ENCODE peak calls at places on chromosomes 5 and 9, in four cellular contexts. One of them, this sample, is unnamed.
A peak's percentile ranks its signal among the peaks of the same experiment; 100 is the strongest.

GRCh38 chr5:38725419-38725865 is 120.4 kb upstream of the OSMR start:
- DNase-seq in erythroblast: no peak
- DNase-seq in right lobe of liver: no peak
- DNase-seq in body of pancreas: no peak
- DNase-seq in this sample: no peak

GRCh38 chr9:16004613-16005012 is 451.8 kb downstream of the CCDC171 start:
- DNase-seq in erythroblast: no peak
- DNase-seq in right lobe of liver: no peak
- DNase-seq in body of pancreas: no peak
- DNase-seq in this sample: no peak

GRCh38 chr5:14414007-14414406 is 167.6 kb upstream of the OTULINL start:
- DNase-seq in erythroblast: no peak
- DNase-seq in right lobe of liver: no peak
- DNase-seq in body of pancreas: no peak
- DNase-seq in this sample: no peak

GRCh38 chr9:133029994-133030316 is 842 bp upstream of the GTF3C5 start:
- DNase-seq in erythroblast: no peak
- DNase-seq in right lobe of liver: no peak
- DNase-seq in body of pancreas: no peak
- DNase-seq in this sample: no peak

GRCh38 chr9:29456940-29457339 is 1883.7 kb upstream of the C9orf72 start:
- DNase-seq in erythroblast: no peak
- DNase-seq in right lobe of liver: no peak
- DNase-seq in body of pancreas: no peak
- DNase-seq in this sample: no peak

GRCh38 chr5:93221773-93222172 is 359.2 kb downstream of the NR2F1-AS1 start:
- DNase-seq in erythroblast: no peak
- DNase-seq in right lobe of liver: no peak
- DNase-seq in body of pancreas: no peak
- DNase-seq in this sample: no peak

GRCh38 chr5:128143911-128144310 is 60.3 kb downstream of the SLC12A2 start:
- DNase-seq in erythroblast: no peak
- DNase-seq in right lobe of liver: no peak
- DNase-seq in body of pancreas: no peak
- DNase-seq in this sample: no peak

GRCh38 chr5:74116266-74116665 is 490.3 kb downstream of the ARHGEF28 start:
- DNase-seq in erythroblast: peak; percentile 21
- DNase-seq in right lobe of liver: no peak
- DNase-seq in body of pancreas: no peak
- DNase-seq in this sample: no peak

GRCh38 chr5:172002310-172002709 is 4.1 kb downstream of the FBXW11 start:
- DNase-seq in erythroblast: peak; percentile 59
- DNase-seq in right lobe of liver: no peak
- DNase-seq in body of pancreas: no peak
- DNase-seq in this sample: no peak

GRCh38 chr9:16784002-16784401 is 86.5 kb downstream of the BNC2 start:
- DNase-seq in erythroblast: no peak
- DNase-seq in right lobe of liver: no peak
- DNase-seq in body of pancreas: no peak
- DNase-seq in this sample: no peak

GRCh38 chr9:74431467-74431866 is 65.7 kb upstream of the RORB start:
- DNase-seq in erythroblast: no peak
- DNase-seq in right lobe of liver: no peak
- DNase-seq in body of pancreas: no peak
- DNase-seq in this sample: no peak

GRCh38 chr5:62616615-62617277 is 38.1 kb downstream of the LRRC70 start:
- DNase-seq in erythroblast: no peak
- DNase-seq in right lobe of liver: no peak
- DNase-seq in body of pancreas: no peak
- DNase-seq in this sample: no peak

GRCh38 chr5:155079698-155080097 is 66.1 kb downstream of the KIF4B start:
- DNase-seq in erythroblast: no peak
- DNase-seq in right lobe of liver: no peak
- DNase-seq in body of pancreas: no peak
- DNase-seq in this sample: no peak

GRCh38 chr5:168299372-168299771 is 7.9 kb downstream of the WWC1 start:
- DNase-seq in erythroblast: no peak
- DNase-seq in right lobe of liver: no peak
- DNase-seq in body of pancreas: no peak
- DNase-seq in this sample: no peak

GRCh38 chr9:28379082-28379481 is 805.8 kb upstream of the C9orf72 start:
- DNase-seq in erythroblast: no peak
- DNase-seq in right lobe of liver: no peak
- DNase-seq in body of pancreas: no peak
- DNase-seq in this sample: no peak

GRCh38 chr9:72948906-72949582 is 3.8 kb downstream of the ALDH1A1 start:
- DNase-seq in erythroblast: no peak
- DNase-seq in right lobe of liver: no peak
- DNase-seq in body of pancreas: no peak
- DNase-seq in this sample: no peak

GRCh38 chr9:81592890-81593271 is 96.5 kb downstream of the TLE1 start:
- DNase-seq in erythroblast: no peak
- DNase-seq in right lobe of liver: peak; percentile 61
- DNase-seq in body of pancreas: no peak
- DNase-seq in this sample: peak; percentile 53

GRCh38 chr5:6088706-6089105 is 289.6 kb downstream of the MED10 start:
- DNase-seq in erythroblast: no peak
- DNase-seq in right lobe of liver: no peak
- DNase-seq in body of pancreas: no peak
- DNase-seq in this sample: no peak

GRCh38 chr9:123002754-123003153 is 30.7 kb upstream of the GPR21 start:
- DNase-seq in erythroblast: peak; percentile 34
- DNase-seq in right lobe of liver: no peak
- DNase-seq in body of pancreas: no peak
- DNase-seq in this sample: no peak

GRCh38 chr5:54247226-54247625 is 63.1 kb downstream of the ARL15 start:
- DNase-seq in erythroblast: no peak
- DNase-seq in right lobe of liver: no peak
- DNase-seq in body of pancreas: no peak
- DNase-seq in this sample: no peak

GRCh38 chr5:164876793-164877192 is 1371.4 kb downstream of the MAT2B start:
- DNase-seq in erythroblast: no peak
- DNase-seq in right lobe of liver: no peak
- DNase-seq in body of pancreas: no peak
- DNase-seq in this sample: no peak

GRCh38 chr5:73625314-73625904 is 587 bp upstream of the ARHGEF28 start:
- DNase-seq in erythroblast: no peak
- DNase-seq in right lobe of liver: no peak
- DNase-seq in body of pancreas: no peak
- DNase-seq in this sample: no peak

GRCh38 chr5:38925154-38925925 is 79.5 kb downstream of the OSMR start:
- DNase-seq in erythroblast: no peak
- DNase-seq in right lobe of liver: no peak
- DNase-seq in body of pancreas: no peak
- DNase-seq in this sample: no peak

GRCh38 chr5:79111960-79112702 is 522 bp downstream of the BHMT start:
- DNase-seq in erythroblast: no peak
- DNase-seq in right lobe of liver: peak; percentile 56
- DNase-seq in body of pancreas: no peak
- DNase-seq in this sample: no peak

GRCh38 chr5:151923865-151924264 is 786 bp downstream of the GLRA1 start:
- DNase-seq in erythroblast: no peak
- DNase-seq in right lobe of liver: no peak
- DNase-seq in body of pancreas: no peak
- DNase-seq in this sample: no peak

GRCh38 chr9:131800885-131801284 is 61.0 kb upstream of the RAPGEF1 start:
- DNase-seq in erythroblast: no peak
- DNase-seq in right lobe of liver: no peak
- DNase-seq in body of pancreas: no peak
- DNase-seq in this sample: no peak

GRCh38 chr5:127959152-127959764 is 124.3 kb upstream of the SLC12A2 start:
- DNase-seq in erythroblast: no peak
- DNase-seq in right lobe of liver: peak; percentile 81
- DNase-seq in body of pancreas: peak; percentile 74
- DNase-seq in this sample: peak; percentile 72

GRCh38 chr5:138243794-138244193 is 30.6 kb downstream of the GFRA3 start:
- DNase-seq in erythroblast: no peak
- DNase-seq in right lobe of liver: no peak
- DNase-seq in body of pancreas: no peak
- DNase-seq in this sample: no peak

GRCh38 chr5:83718195-83718825 is 2.3 kb downstream of the HAPLN1 start:
- DNase-seq in erythroblast: peak; percentile 49
- DNase-seq in right lobe of liver: no peak
- DNase-seq in body of pancreas: peak; percentile 40
- DNase-seq in this sample: no peak

GRCh38 chr9:114099523-114100270 is 605 bp upstream of the KIF12 start:
- DNase-seq in erythroblast: no peak
- DNase-seq in right lobe of liver: no peak
- DNase-seq in body of pancreas: peak; percentile 61
- DNase-seq in this sample: no peak

GRCh38 chr5:102545175-102545574 is 46.4 kb upstream of the SLCO6A1 start:
- DNase-seq in erythroblast: peak; percentile 8
- DNase-seq in right lobe of liver: peak; percentile 23
- DNase-seq in body of pancreas: no peak
- DNase-seq in this sample: no peak

GRCh38 chr5:141863569-141864178 is 14.5 kb downstream of the PCDH1 start:
- DNase-seq in erythroblast: no peak
- DNase-seq in right lobe of liver: no peak
- DNase-seq in body of pancreas: no peak
- DNase-seq in this sample: no peak

GRCh38 chr9:136543830-136544548 is 1.9 kb downstream of the NOTCH1 start:
- DNase-seq in erythroblast: no peak
- DNase-seq in right lobe of liver: no peak
- DNase-seq in body of pancreas: peak; percentile 74
- DNase-seq in this sample: no peak
- TF ChIP-seq POLR2A in erythroblast: no peak
- TF ChIP-seq POLR2A in right lobe of liver: no peak
- TF ChIP-seq POLR2A in body of pancreas: no peak
- TF ChIP-seq POLR2A in this sample: no peak

DNA sequence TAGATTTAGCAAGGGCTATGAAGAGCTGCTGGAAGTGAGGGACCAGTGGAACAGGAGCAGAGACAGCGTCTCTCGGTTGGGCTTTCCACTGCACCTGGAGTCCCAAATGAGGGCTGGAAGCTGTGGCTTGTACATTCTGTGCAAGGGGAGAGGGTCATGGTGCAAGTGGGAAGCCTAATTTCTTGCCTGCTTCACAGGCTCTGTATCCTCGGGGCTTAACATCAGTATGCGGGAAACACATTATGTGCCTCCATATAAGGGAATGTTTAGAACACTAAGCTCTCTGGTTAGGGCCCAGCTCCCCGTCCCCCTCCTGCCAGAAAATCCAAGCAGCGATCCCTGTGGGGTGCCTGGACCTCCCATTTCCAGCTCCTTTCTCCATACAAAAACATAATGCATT is 89.0 kb upstream of the NIPAL4 start:
- DNase-seq in erythroblast: no peak
- DNase-seq in right lobe of liver: no peak
- DNase-seq in body of pancreas: no peak
- DNase-seq in this sample: no peak
- TF ChIP-seq POLR2A in erythroblast: no peak
- TF ChIP-seq POLR2A in right lobe of liver: no peak
- TF ChIP-seq POLR2A in body of pancreas: no peak
- TF ChIP-seq POLR2A in this sample: no peak

DNA sequence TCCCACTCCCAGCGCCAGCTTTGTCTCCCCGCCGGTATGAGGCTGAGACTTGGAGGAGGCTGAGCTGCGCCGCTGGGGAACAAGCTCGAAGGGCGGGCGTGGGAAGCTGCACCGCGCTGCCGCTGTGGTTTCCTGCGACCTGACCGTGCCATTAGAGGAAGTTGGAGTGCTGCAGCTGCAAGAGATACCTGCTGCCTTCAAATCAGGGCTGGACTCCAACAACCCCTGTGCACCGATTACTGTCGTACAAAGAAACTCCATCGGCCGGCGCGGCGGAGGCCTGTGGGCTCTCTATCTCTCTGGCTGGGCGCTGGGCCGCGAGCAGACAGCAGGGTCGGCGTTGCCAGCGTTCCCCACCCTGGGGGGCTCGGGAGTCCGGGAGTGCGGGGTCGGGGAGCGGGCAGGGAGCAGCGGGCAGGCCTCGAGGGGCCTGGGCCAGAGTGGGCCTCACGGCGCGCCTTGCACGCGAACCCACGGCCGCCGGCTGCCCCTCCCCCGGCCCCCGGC is 1.2 kb upstream of the ERBIN start:
- DNase-seq in erythroblast: peak; percentile 72
- DNase-seq in right lobe of liver: peak; percentile 82
- DNase-seq in body of pancreas: peak; percentile 70
- DNase-seq in this sample: peak; percentile 70
- TF ChIP-seq POLR2A in erythroblast: no peak
- TF ChIP-seq POLR2A in right lobe of liver: no peak
- TF ChIP-seq POLR2A in body of pancreas: peak; percentile 9
- TF ChIP-seq POLR2A in this sample: no peak

GRCh38 chr5:122311888-122312669 is at the start of gene SNCAIP:
- DNase-seq in erythroblast: peak; percentile 67
- DNase-seq in right lobe of liver: peak; percentile 55
- DNase-seq in body of pancreas: peak; percentile 39
- DNase-seq in this sample: peak; percentile 33

GRCh38 chr5:122313941-122314340 is 1.9 kb downstream of the SNCAIP start:
- DNase-seq in erythroblast: no peak
- DNase-seq in right lobe of liver: no peak
- DNase-seq in body of pancreas: no peak
- DNase-seq in this sample: no peak

GRCh38 chr5:122311400-122311887 is 593 bp upstream of the SNCAIP start:
- DNase-seq in erythroblast: no peak
- DNase-seq in right lobe of liver: no peak
- DNase-seq in body of pancreas: no peak
- DNase-seq in this sample: no peak

GRCh38 chr5:122312670-122312988 is 592 bp downstream of the SNCAIP start:
- DNase-seq in erythroblast: no peak
- DNase-seq in right lobe of liver: peak; percentile 23
- DNase-seq in body of pancreas: peak; percentile 19
- DNase-seq in this sample: peak; percentile 25

GRCh38 chr5:122313001-122313402 is 965 bp downstream of the SNCAIP start:
- DNase-seq in erythroblast: peak; percentile 5
- DNase-seq in right lobe of liver: no peak
- DNase-seq in body of pancreas: no peak
- DNase-seq in this sample: no peak
- TF ChIP-seq POLR2A in erythroblast: no peak
- TF ChIP-seq POLR2A in right lobe of liver: no peak
- TF ChIP-seq POLR2A in body of pancreas: no peak
- TF ChIP-seq POLR2A in this sample: no peak

GRCh38 chr9:130026583-130027427 is 16.2 kb downstream of the FNBP1 start:
- DNase-seq in erythroblast: no peak
- DNase-seq in right lobe of liver: no peak
- DNase-seq in body of pancreas: no peak
- DNase-seq in this sample: no peak
- TF ChIP-seq POLR2A in erythroblast: no peak
- TF ChIP-seq POLR2A in right lobe of liver: no peak
- TF ChIP-seq POLR2A in body of pancreas: no peak
- TF ChIP-seq POLR2A in this sample: no peak

GRCh38 chr5:143036146-143036927 is 266.2 kb downstream of the ARHGAP26 start:
- DNase-seq in erythroblast: no peak
- DNase-seq in right lobe of liver: no peak
- DNase-seq in body of pancreas: no peak
- DNase-seq in this sample: no peak
- TF ChIP-seq POLR2A in erythroblast: no peak
- TF ChIP-seq POLR2A in right lobe of liver: no peak
- TF ChIP-seq POLR2A in body of pancreas: no peak
- TF ChIP-seq POLR2A in this sample: no peak